ENCODE peak calls at places on chromosomes 2 and 18, in eight cellular contexts. W is mesendoderm, J is fibroblast of lung, C is astrocyte, K is GM12878, N is H1, V is K562, E is GM23248. G is an unnamed sample. For H3K79me2, the result is how much of the 10 kb centered on the place peaks cover.

GRCh38 chr2:201452058-201452736 is 657 bp downstream of the STRADB start:
- DNase-seq in W (no peak), J (peak), C (no peak), K (no peak), N (no peak), V (peak), E (peak), G (no peak)

GRCh38 chr18:64254399-64255093 is 105.7 kb upstream of the LINC00305 start:
- DNase-seq in W (no peak), J (no peak), C (no peak), K (no peak), N (no peak), V (no peak), E (no peak), G (no peak)

GRCh38 chr2:230927711-230928341 is 2.8 kb upstream of the GPR55 start:
- DNase-seq in W (no peak), J (no peak), C (no peak), K (no peak), N (no peak), V (no peak), E (no peak), G (no peak)

GRCh38 chr2:162082036-162082435 is 8.0 kb upstream of the DPP4 start:
- DNase-seq in W (no peak), J (no peak), C (no peak), K (no peak), N (no peak), V (no peak), E (no peak), G (no peak)

GRCh38 chr2:173605994-173606393 is 251.3 kb downstream of the CDCA7 start:
- DNase-seq in W (no peak), J (no peak), C (no peak), K (no peak), N (no peak), V (no peak), E (no peak), G (no peak)

GRCh38 chr18:3062798-3063563 is 50.0 kb upstream of the LPIN2 start:
- DNase-seq in W (peak), J (peak), C (no peak), K (no peak), N (no peak), V (peak), E (peak), G (peak)

GRCh38 chr2:54618646-54619565 is 104.6 kb upstream of the EML6 start:
- DNase-seq in W (no peak), J (no peak), C (no peak), K (no peak), N (no peak), V (no peak), E (no peak), G (no peak)

GRCh38 chr2:188410504-188411235 is 119.0 kb downstream of the GULP1 start:
- DNase-seq in W (no peak), J (peak), C (peak), K (no peak), N (peak), V (no peak), E (peak), G (no peak)

GRCh38 chr2:36596397-36596796 is 1.6 kb downstream of the FEZ2 start:
- DNase-seq in W (no peak), J (no peak), C (no peak), K (no peak), N (no peak), V (no peak), E (no peak), G (no peak)

GRCh38 chr2:97889156-97889555 is 106.6 kb downstream of the TMEM131 start:
- DNase-seq in W (no peak), J (no peak), C (no peak), K (no peak), N (no peak), V (no peak), E (no peak), G (no peak)

GRCh38 chr18:73270919-73271318 is 403.1 kb upstream of the NETO1 start:
- DNase-seq in W (no peak), J (no peak), C (no peak), K (no peak), N (no peak), V (no peak), E (no peak), G (no peak)

GRCh38 chr2:240247241-240247867 is 106.9 kb upstream of the OTOS start:
- DNase-seq in W (no peak), J (no peak), C (no peak), K (no peak), N (no peak), V (no peak), E (peak), G (no peak)

GRCh38 chr18:47263828-47264314 is 12.4 kb upstream of the SKOR2 start:
- DNase-seq in W (no peak), J (no peak), C (no peak), K (no peak), N (no peak), V (no peak), E (no peak), G (no peak)

GRCh38 chr2:9668686-9669338 is 38.0 kb upstream of the YWHAQ start:
- DNase-seq in W (no peak), J (peak), C (no peak), K (no peak), N (no peak), V (no peak), E (peak), G (no peak)

GRCh38 chr2:48450256-48450655 is 79.7 kb upstream of the STON1 start:
- DNase-seq in W (no peak), J (no peak), C (no peak), K (no peak), N (no peak), V (no peak), E (no peak), G (no peak)

GRCh38 chr18:32674491-32674890 is 98.3 kb downstream of the KLHL14 start:
- DNase-seq in W (peak), J (no peak), C (no peak), K (no peak), N (no peak), V (no peak), E (peak), G (no peak)

GRCh38 chr2:3434654-3435053 is 55.2 kb downstream of the TRAPPC12 start:
- DNase-seq in W (no peak), J (no peak), C (no peak), K (no peak), N (no peak), V (no peak), E (no peak), G (no peak)

GRCh38 chr2:3487931-3488554 is 31.3 kb downstream of the ADI1 start:
- DNase-seq in W (no peak), J (no peak), C (no peak), K (no peak), N (no peak), V (no peak), E (no peak), G (no peak)

GRCh38 chr18:59681521-59682004 is 15.7 kb downstream of the CCBE1 start:
- DNase-seq in W (peak), J (no peak), C (no peak), K (no peak), N (no peak), V (no peak), E (no peak), G (no peak)

DNA sequence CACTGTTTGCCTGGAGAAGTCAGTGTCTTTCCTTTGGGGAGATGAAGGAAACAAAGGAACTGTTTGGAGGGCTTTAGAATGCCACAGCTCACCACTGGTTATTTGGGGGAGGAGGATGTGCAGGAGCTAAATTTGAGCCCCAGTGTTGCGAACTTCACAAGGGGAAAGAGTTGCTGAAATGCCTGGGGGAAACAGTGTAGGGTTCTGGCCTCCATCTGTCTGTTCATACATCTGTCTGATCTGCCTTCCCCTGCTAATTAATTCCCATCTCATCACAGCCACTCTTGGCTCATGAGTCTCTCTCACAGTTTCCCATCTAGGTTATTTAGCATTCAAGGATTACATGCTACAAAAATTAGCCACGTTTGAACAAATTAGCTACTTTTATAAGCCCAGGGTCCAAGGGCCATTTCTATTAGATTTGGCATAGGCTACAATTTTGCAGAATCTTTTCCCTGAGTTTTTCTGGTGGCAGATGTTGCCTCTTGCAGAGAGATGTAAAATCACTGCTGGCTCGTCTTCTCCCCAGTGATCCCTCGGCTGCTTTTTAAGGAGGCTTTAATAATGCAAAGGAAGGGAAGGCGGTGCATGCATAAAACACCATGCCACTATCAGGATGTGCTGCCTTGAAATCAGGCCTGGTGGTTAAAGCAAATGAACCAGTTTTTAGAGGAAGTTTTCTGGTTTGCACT is 35.1 kb downstream of the ADD2 start:
- DNase-seq in W (no peak), J (no peak), C (no peak), K (no peak), N (no peak), V (no peak), E (no peak), G (no peak)
- H3K79me2 ChIP-seq in W (half or more), J (under half), C (under half), K (under half), N (half or more), V (under half), E (under half), G (under half)

GRCh38 chr18:44758821-44759624 is 78.3 kb downstream of the SETBP1 start:
- DNase-seq in W (no peak), J (no peak), C (no peak), K (peak), N (no peak), V (no peak), E (no peak), G (no peak)
- H3K79me2 ChIP-seq in W (under half), J (under half), C (under half), K (under half), N (under half), V (under half), E (under half), G (under half)

GRCh38 chr2:216116418-216116817 is 7.3 kb downstream of the XRCC5 start:
- DNase-seq in W (no peak), J (no peak), C (no peak), K (no peak), N (no peak), V (no peak), E (no peak), G (no peak)

GRCh38 chr2:216119144-216119543 is 10.0 kb downstream of the XRCC5 start:
- DNase-seq in W (no peak), J (peak), C (no peak), K (no peak), N (no peak), V (no peak), E (no peak), G (no peak)

GRCh38 chr2:216118474-216118873 is 9.3 kb downstream of the XRCC5 start:
- DNase-seq in W (no peak), J (peak), C (no peak), K (no peak), N (no peak), V (no peak), E (peak), G (no peak)

GRCh38 chr2:216115224-216115582 is 6.1 kb downstream of the XRCC5 start:
- DNase-seq in W (no peak), J (no peak), C (peak), K (no peak), N (no peak), V (no peak), E (no peak), G (no peak)

GRCh38 chr2:216117566-216117965 is 8.4 kb downstream of the XRCC5 start:
- DNase-seq in W (no peak), J (peak), C (peak), K (no peak), N (no peak), V (no peak), E (peak), G (no peak)
- H3K79me2 ChIP-seq in W (under half), J (half or more), C (half or more), K (half or more), N (half or more), V (half or more), E (half or more), G (half or more)

GRCh38 chr2:29065479-29065847 is 8.9 kb downstream of the PCARE start:
- DNase-seq in W (no peak), J (no peak), C (no peak), K (no peak), N (no peak), V (no peak), E (no peak), G (peak)

GRCh38 chr2:29064746-29065478 is 9.4 kb downstream of the PCARE start:
- DNase-seq in W (no peak), J (no peak), C (no peak), K (no peak), N (no peak), V (no peak), E (no peak), G (peak)

GRCh38 chr2:29068513-29068912 is 5.8 kb downstream of the PCARE start:
- DNase-seq in W (no peak), J (no peak), C (no peak), K (no peak), N (no peak), V (no peak), E (no peak), G (no peak)

GRCh38 chr2:29066989-29067605 is 7.2 kb downstream of the PCARE start:
- DNase-seq in W (no peak), J (no peak), C (no peak), K (no peak), N (no peak), V (no peak), E (no peak), G (no peak)

GRCh38 chr2:29066271-29066860 is 8.0 kb downstream of the PCARE start:
- DNase-seq in W (no peak), J (peak), C (peak), K (no peak), N (no peak), V (no peak), E (peak), G (no peak)
- H3K79me2 ChIP-seq in W (under half), J (under half), C (under half), K (under half), N (under half), V (under half), E (under half), G (under half)

DNA sequence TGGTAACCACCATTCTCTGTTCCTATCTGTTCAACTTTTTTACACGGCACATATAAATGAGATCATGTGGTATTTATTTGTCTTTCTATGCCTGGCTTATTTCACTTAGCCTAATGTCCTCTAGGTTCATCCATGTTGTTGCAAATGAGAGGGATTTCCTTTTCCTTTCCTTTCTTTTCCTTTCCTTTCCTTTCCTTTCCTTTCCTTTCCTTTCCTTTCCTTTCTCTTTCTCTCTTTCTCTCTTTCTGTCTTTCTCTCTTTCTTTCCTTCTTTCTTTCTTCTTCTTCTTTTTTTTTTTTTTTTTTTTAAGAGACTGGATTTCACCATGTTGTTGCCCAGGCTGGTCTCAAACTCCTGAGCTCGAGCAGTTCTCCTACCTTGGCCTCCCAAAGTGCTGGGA is 38.9 kb downstream of the DIS3L2 start:
- DNase-seq in W (no peak), J (no peak), C (no peak), K (no peak), N (no peak), V (no peak), E (no peak), G (no peak)
- H3K79me2 ChIP-seq in W (under half), J (under half), C (under half), K (under half), N (under half), V (under half), E (half or more), G (under half)

GRCh38 chr2:95121150-95121494 is 486 bp downstream of the MRPS5 start:
- DNase-seq in W (no peak), J (peak), C (peak), K (peak), N (no peak), V (no peak), E (peak), G (no peak)
- H3K79me2 ChIP-seq in W (under half), J (under half), C (under half), K (under half), N (under half), V (half or more), E (under half), G (under half)

G was measured in PC-9.